ENCODE peak calls at places on chromosomes 16 and 17, in seven cellular contexts. Y, D, L, Z, S, H and I are unnamed samples.
A peak's percentile ranks its signal among the peaks of the same experiment; 100 is the strongest.

GRCh38 chr16:9372934-9373890 is 281.8 kb downstream of the HAPSTR1 start:
- DNase-seq in Z (no peak), L (no peak), Y (no peak), D (no peak), S (no peak), H (no peak), I (peak; percentile 16)

GRCh38 chr16:2323701-2324100 is 16.8 kb downstream of the ABCA3 start:
- DNase-seq in L (no peak), D (no peak), Z (no peak), Y (no peak), S (no peak), H (no peak), I (no peak)

GRCh38 chr16:73565925-73566324 is 518.0 kb upstream of the ZFHX3 start:
- DNase-seq in Y (no peak), L (no peak), D (no peak), H (no peak), S (no peak), Z (no peak), I (no peak)

GRCh38 chr17:44349553-44350070 is 4.5 kb downstream of the GRN start:
- DNase-seq in L (no peak), Y (no peak), H (no peak), D (no peak), Z (no peak), S (no peak), I (no peak)

GRCh38 chr16:4067262-4068001 is 48.8 kb downstream of the ADCY9 start:
- DNase-seq in D (no peak), Y (no peak), Z (no peak), L (no peak), S (no peak), H (no peak), I (no peak)

GRCh38 chr16:88088161-88088581 is 136.9 kb downstream of the BANP start:
- DNase-seq in L (no peak), D (no peak), S (peak; percentile 38), Z (no peak), Y (peak; percentile 66), H (no peak), I (peak; percentile 36)

GRCh38 chr17:2893422-2893914 is 97.2 kb downstream of the RAP1GAP2 start:
- DNase-seq in S (peak; percentile 79), Z (peak; percentile 89), Y (no peak), L (peak; percentile 61), D (no peak), H (no peak), I (no peak)

GRCh38 chr17:55237826-55238196 is 26.9 kb upstream of the HLF start:
- DNase-seq in Z (no peak), Y (no peak), D (no peak), H (no peak), S (no peak), L (no peak), I (no peak)

GRCh38 chr16:6177781-6178180 is 1080.2 kb upstream of the EEF2KMT start:
- DNase-seq in Z (no peak), H (no peak), D (no peak), S (no peak), L (no peak), Y (no peak), I (no peak)

GRCh38 chr16:78524066-78524595 is 424.7 kb downstream of the WWOX start:
- DNase-seq in D (no peak), H (no peak), S (no peak), Z (no peak), Y (no peak), L (no peak), I (no peak)

GRCh38 chr17:13329421-13329820 is 272.3 kb downstream of the HS3ST3A1 start:
- DNase-seq in S (no peak), H (no peak), Y (no peak), L (no peak), D (no peak), Z (no peak), I (no peak)

GRCh38 chr16:22098538-22099255 is 6.4 kb downstream of the VWA3A start:
- DNase-seq in S (no peak), Y (no peak), Z (peak; percentile 64), D (no peak), H (peak; percentile 24), L (peak; percentile 39), I (peak; percentile 48)

GRCh38 chr16:84175351-84176081 is 11.3 kb downstream of the TAF1C start:
- DNase-seq in Z (peak; percentile 58), Y (peak; percentile 69), L (peak; percentile 88), S (peak; percentile 74), H (peak; percentile 7), D (peak; percentile 51), I (peak; percentile 68)

GRCh38 chr16:18024566-18024965 is 312.0 kb downstream of the NPIPA8 start:
- DNase-seq in S (no peak), D (no peak), Z (no peak), L (no peak), H (no peak), Y (no peak), I (no peak)

GRCh38 chr17:64781810-64782555 is 119.9 kb upstream of the SMURF2 start:
- DNase-seq in D (no peak), Y (no peak), S (peak; percentile 22), H (no peak), Z (no peak), L (no peak), I (peak; percentile 62)

GRCh38 chr16:14409563-14409962 is 220.5 kb downstream of the PARN start:
- DNase-seq in H (no peak), L (peak; percentile 22), D (no peak), S (peak; percentile 34), Z (peak; percentile 26), Y (peak; percentile 50), I (peak; percentile 27)

GRCh38 chr16:11236441-11236840 is 19.6 kb downstream of the SOCS1 start:
- DNase-seq in D (no peak), Y (no peak), S (no peak), H (no peak), L (no peak), Z (no peak), I (no peak)

GRCh38 chr17:9644910-9645751 is at the start of gene USP43:
- DNase-seq in D (peak; percentile 71), S (peak; percentile 81), L (peak; percentile 78), Y (no peak), Z (peak; percentile 84), H (no peak), I (peak; percentile 88)

GRCh38 chr17:11503292-11503691 is 95.0 kb upstream of the DNAH9 start:
- DNase-seq in H (no peak), L (no peak), Z (no peak), S (no peak), D (no peak), Y (no peak), I (no peak)

GRCh38 chr17:36544320-36545092 is at the start of gene GGNBP2:
- DNase-seq in Y (peak; percentile 97), H (peak; percentile 61), S (peak; percentile 93), L (peak; percentile 100), Z (peak; percentile 92), D (peak; percentile 96), I (peak; percentile 87)

GRCh38 chr16:22816475-22816874 is 2.5 kb downstream of the HS3ST2 start:
- DNase-seq in D (no peak), S (no peak), Z (no peak), Y (no peak), H (no peak), L (peak; percentile 79), I (no peak)

GRCh38 chr17:40320771-40321501 is 12.0 kb downstream of the RARA start:
- DNase-seq in S (peak; percentile 57), Z (no peak), D (peak; percentile 72), H (no peak), Y (peak; percentile 85), L (no peak), I (no peak)

GRCh38 chr17:9768381-9768934 is 22.9 kb downstream of the DHRS7C start:
- DNase-seq in D (no peak), L (no peak), Z (peak; percentile 61), Y (no peak), H (no peak), S (no peak), I (peak; percentile 18)

GRCh38 chr16:53881371-53881770 is 177.4 kb downstream of the FTO start:
- DNase-seq in D (no peak), L (no peak), Z (peak; percentile 51), H (no peak), Y (no peak), S (no peak), I (no peak)

GRCh38 chr16:54193656-54194007 is 93.0 kb downstream of the IRX3 start:
- DNase-seq in D (peak; percentile 87), Z (peak; percentile 38), L (peak; percentile 59), Y (peak; percentile 83), H (no peak), S (peak; percentile 78), I (peak; percentile 90)

GRCh38 chr16:84718-85452 is 6.9 kb downstream of the MPG start:
- DNase-seq in H (no peak), S (peak; percentile 49), Y (peak; percentile 86), D (no peak), Z (no peak), L (peak; percentile 48), I (no peak)

GRCh38 chr16:50531359-50531758 is 16.8 kb upstream of the NKD1 start:
- DNase-seq in L (no peak), H (no peak), Y (no peak), D (no peak), S (no peak), Z (no peak), I (no peak)

GRCh38 chr16:75535901-75536300 is at the start of gene CHST5:
- DNase-seq in S (peak; percentile 92), D (no peak), Z (no peak), L (no peak), H (no peak), Y (no peak), I (no peak)

GRCh38 chr17:52106638-52107261 is 51.8 kb downstream of the CA10 start:
- DNase-seq in L (peak; percentile 71), D (no peak), H (peak; percentile 14), Z (peak; percentile 46), Y (peak; percentile 31), S (peak; percentile 48), I (peak; percentile 9)